ENCODE peak calls at places on chromosomes 11 and 22, in nine cellular contexts. M, S, Q, W, J, C, K, I and D are unnamed samples.
A peak's percentile ranks its signal among the peaks of the same experiment; 100 is the strongest.

GRCh38 chr11:34356576-34356917 is 1.3 kb downstream of the ABTB2 start:
- DNase-seq in I (no peak), W (peak; percentile 62), J (peak; percentile 72), C (no peak), S (peak; percentile 7), Q (peak; percentile 44), K (peak; percentile 81), M (peak; percentile 40), D (no peak)

GRCh38 chr11:67054851-67055523 is 1.7 kb upstream of the RHOD start:
- DNase-seq in C (peak; percentile 85), Q (peak; percentile 88), K (peak; percentile 89), I (peak; percentile 91), J (no peak), S (no peak), W (peak; percentile 92), M (no peak), D (no peak)

GRCh38 chr11:35007277-35007676 is 90.9 kb downstream of the PDHX start:
- DNase-seq in C (no peak), S (no peak), W (no peak), K (no peak), Q (no peak), I (no peak), J (no peak), M (peak; percentile 82), D (no peak)

GRCh38 chr11:131668867-131669780 is 298.7 kb downstream of the NTM start:
- DNase-seq in C (peak; percentile 32), I (peak; percentile 54), M (peak; percentile 56), J (peak; percentile 61), W (peak; percentile 42), K (peak; percentile 75), S (no peak), Q (peak; percentile 71), D (no peak)

GRCh38 chr11:77654770-77655434 is 17.3 kb upstream of the CLNS1A start:
- DNase-seq in I (peak; percentile 22), M (no peak), S (no peak), W (no peak), Q (no peak), K (no peak), C (no peak), J (no peak), D (no peak)

GRCh38 chr11:26187639-26188038 is 144.3 kb upstream of the ANO3 start:
- DNase-seq in K (peak; percentile 82), M (no peak), S (no peak), J (no peak), W (peak; percentile 30), I (peak; percentile 84), C (no peak), Q (peak; percentile 93), D (peak; percentile 61)

GRCh38 chr11:103529217-103529684 is 420.0 kb downstream of the DYNC2H1 start:
- DNase-seq in W (peak; percentile 62), S (no peak), M (no peak), I (peak; percentile 89), Q (peak; percentile 58), C (no peak), J (no peak), K (peak; percentile 94), D (peak; percentile 75)

GRCh38 chr22:45709866-45710265 is 38.2 kb downstream of the ATXN10 start:
- DNase-seq in J (no peak), W (peak; percentile 77), S (no peak), M (no peak), C (no peak), I (peak; percentile 78), K (peak; percentile 90), Q (peak; percentile 45), D (no peak)

GRCh38 chr11:130535530-130535929 is 87.1 kb downstream of the ADAMTS15 start:
- DNase-seq in I (no peak), Q (no peak), S (no peak), M (no peak), C (no peak), W (no peak), K (no peak), J (no peak), D (no peak)

GRCh38 chr11:117970400-117971024 is 15.7 kb upstream of the IL10RA start:
- DNase-seq in W (no peak), I (peak; percentile 11), J (no peak), M (no peak), C (peak; percentile 62), S (no peak), K (no peak), Q (no peak), D (no peak)

GRCh38 chr11:113862430-113862829 is 12.9 kb downstream of the USP28 start:
- DNase-seq in K (no peak), J (no peak), Q (peak; percentile 68), S (no peak), I (peak; percentile 31), C (no peak), W (peak; percentile 54), M (no peak), D (no peak)

GRCh38 chr22:47215851-47216250 is 453.4 kb downstream of the TBC1D22A start:
- DNase-seq in J (peak; percentile 12), C (peak; percentile 3), M (no peak), S (no peak), K (no peak), W (no peak), I (no peak), Q (no peak), D (no peak)

GRCh38 chr22:49366437-49366836 is 461.2 kb downstream of the BRD1 start:
- DNase-seq in I (no peak), J (peak; percentile 12), M (no peak), K (no peak), Q (no peak), C (no peak), W (no peak), S (no peak), D (no peak)

DNA sequence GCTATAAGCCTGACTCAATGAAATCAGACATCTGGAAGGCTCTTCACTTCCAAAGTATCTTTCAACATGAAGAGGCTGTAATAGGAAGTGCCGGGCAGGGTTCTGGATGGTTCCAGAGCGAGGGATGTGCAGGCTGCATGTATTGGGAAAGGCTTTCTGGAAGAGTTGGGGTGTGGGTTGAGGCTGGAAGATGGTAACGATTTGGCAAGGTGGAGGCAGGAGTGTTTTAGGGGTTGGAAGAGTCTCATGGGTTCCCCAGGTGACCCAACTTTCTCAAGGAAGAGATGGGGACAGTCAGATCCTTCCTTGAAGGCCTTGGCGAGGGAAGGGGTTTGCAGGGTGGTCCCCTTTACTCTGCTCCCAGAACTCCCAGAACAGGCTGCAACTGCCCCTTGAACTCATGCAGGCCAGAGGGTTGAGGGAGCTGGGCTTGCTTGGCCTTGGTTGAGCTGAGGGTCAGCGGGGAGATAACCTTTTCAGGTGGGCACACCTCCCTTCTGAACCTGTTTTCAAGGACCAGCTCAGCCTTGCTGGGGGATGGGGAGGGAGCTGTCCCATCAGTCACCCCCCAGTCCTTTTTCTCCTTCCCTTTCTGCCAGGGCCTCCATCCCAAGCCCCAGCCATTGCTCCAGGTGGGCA is 9.4 kb upstream of the POU2F3 start:
- DNase-seq in M (no peak), Q (no peak), K (no peak), W (no peak), C (no peak), I (no peak), S (no peak), J (no peak), D (no peak)
- H3K4me3 ChIP-seq in M (no peak overlapping the region), Q (no peak overlapping the region), K (no peak overlapping the region), W (no peak overlapping the region), C (no peak overlapping the region), I (no peak overlapping the region), S (no peak overlapping the region), J (no peak overlapping the region), D (no peak overlapping the region)

GRCh38 chr22:22400964-22401363 is 107.6 kb downstream of the ZNF280B start:
- DNase-seq in I (no peak), S (no peak), C (no peak), Q (no peak), J (no peak), K (no peak), M (no peak), W (no peak), D (no peak)

GRCh38 chr22:22397875-22398524 is 110.5 kb downstream of the ZNF280B start:
- DNase-seq in Q (no peak), M (no peak), S (no peak), J (peak; percentile 84), I (no peak), C (no peak), K (peak; percentile 5), W (no peak), D (no peak)

GRCh38 chr22:22401381-22401780 is 107.2 kb downstream of the ZNF280B start:
- DNase-seq in W (no peak), J (no peak), C (no peak), I (no peak), Q (no peak), K (no peak), M (no peak), S (no peak), D (no peak)

GRCh38 chr22:22398530-22399327 is 109.8 kb downstream of the ZNF280B start:
- DNase-seq in S (no peak), Q (no peak), I (no peak), C (no peak), J (no peak), K (no peak), W (no peak), M (no peak), D (no peak)

DNA sequence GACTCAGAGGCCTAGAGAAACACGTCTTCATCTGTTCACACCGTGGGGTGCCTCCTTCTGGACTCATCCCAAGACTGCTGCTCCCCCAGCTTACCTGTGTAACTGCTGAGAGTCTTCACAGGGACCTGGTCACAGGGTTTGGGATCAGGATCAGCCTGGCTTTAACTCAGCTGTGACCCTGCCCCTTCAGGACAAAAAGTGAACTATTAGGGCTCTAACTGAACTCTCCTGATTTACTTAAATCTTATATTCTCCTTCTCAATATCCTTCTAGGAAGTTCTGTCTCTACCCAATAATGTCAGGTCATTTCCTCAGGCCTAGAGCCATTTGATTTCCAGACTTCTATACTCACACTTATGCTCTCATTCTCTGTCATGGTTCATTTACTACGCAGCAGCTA is 108.4 kb downstream of the ZNF280B start:
- DNase-seq in C (no peak), Q (no peak), M (no peak), I (no peak), S (no peak), W (no peak), J (no peak), K (no peak), D (no peak)
- H3K4me3 ChIP-seq in C (no peak overlapping the region), Q (no peak overlapping the region), M (no peak overlapping the region), I (no peak overlapping the region), S (no peak overlapping the region), W (no peak overlapping the region), J (no peak overlapping the region), K (no peak overlapping the region), D (no peak overlapping the region)

GRCh38 chr11:61895718-61896059 is 4.3 kb upstream of the FADS3 start:
- DNase-seq in I (no peak), M (no peak), J (no peak), K (no peak), S (no peak), C (no peak), Q (no peak), W (no peak), D (no peak)
- H3K4me3 ChIP-seq in I (no peak overlapping the region), M (no peak overlapping the region), J (no peak overlapping the region), K (no peak overlapping the region), S (no peak overlapping the region), C (no peak overlapping the region), Q (no peak overlapping the region), W (no peak overlapping the region), D (no peak overlapping the region)

GRCh38 chr22:25282346-25282670 is 62.9 kb downstream of the CRYBB2 start:
- DNase-seq in S (no peak), M (no peak), I (no peak), K (no peak), Q (no peak), W (no peak), J (no peak), C (no peak), D (no peak)

GRCh38 chr22:25281675-25282345 is 62.4 kb downstream of the CRYBB2 start:
- DNase-seq in C (no peak), Q (no peak), M (no peak), W (no peak), K (no peak), J (no peak), I (no peak), S (no peak), D (no peak)

GRCh38 chr22:25282671-25283561 is 63.5 kb downstream of the CRYBB2 start:
- DNase-seq in C (no peak), J (no peak), S (no peak), M (no peak), I (no peak), K (no peak), W (no peak), Q (no peak), D (no peak)
- H3K4me3 ChIP-seq in C (no peak overlapping the region), J (no peak overlapping the region), S (no peak overlapping the region), M (no peak overlapping the region), I (no peak overlapping the region), K (no peak overlapping the region), W (no peak overlapping the region), Q (no peak overlapping the region), D (no peak overlapping the region)